ENCODE peak calls at places on chromosomes 11 and 22, in eight cellular contexts. U is transverse colon, E is A549, C is tibial nerve, N is H1, G is stomach, Q is sigmoid colon, T is GM12878. V is an unnamed sample.
A peak's percentile ranks its signal among the peaks of the same experiment; 100 is the strongest.

GRCh38 chr22:17085277-17086091 is 684 bp downstream of the IL17RA start:
- DNase-seq in U (peak; percentile 49), E (no peak), C (no peak), N (no peak), G (peak; percentile 47), Q (peak; percentile 72), T (no peak), V (peak; percentile 92)

GRCh38 chr22:28106601-28107000 is 187.5 kb upstream of the PITPNB start:
- DNase-seq in U (no peak), E (no peak), C (no peak), N (no peak), G (no peak), Q (no peak), T (no peak), V (no peak)

GRCh38 chr11:95119361-95120060 is 29.9 kb downstream of the ENDOD1 start:
- DNase-seq in U (no peak), E (no peak), C (no peak), N (no peak), G (no peak), Q (no peak), T (no peak), V (no peak)

GRCh38 chr11:27403195-27403594 is 40.2 kb upstream of the CCDC34 start:
- DNase-seq in U (no peak), E (no peak), C (no peak), N (no peak), G (no peak), Q (no peak), T (no peak), V (no peak)

GRCh38 chr11:126874276-126874675 is 126.3 kb downstream of the KIRREL3 start:
- DNase-seq in U (no peak), E (no peak), C (no peak), N (no peak), G (no peak), Q (no peak), T (no peak), V (no peak)

GRCh38 chr11:63277345-63277943 is 34.0 kb upstream of the SLC22A25 start:
- DNase-seq in U (no peak), E (peak; percentile 30), C (no peak), N (no peak), G (no peak), Q (no peak), T (no peak), V (no peak)

GRCh38 chr11:43589601-43590250 is 90.8 kb upstream of the HSD17B12 start:
- DNase-seq in U (no peak), E (no peak), C (no peak), N (no peak), G (no peak), Q (no peak), T (no peak), V (no peak)

GRCh38 chr11:25941353-25941752 is 390.6 kb upstream of the ANO3 start:
- DNase-seq in U (no peak), E (no peak), C (no peak), N (no peak), G (no peak), Q (no peak), T (no peak), V (no peak)

GRCh38 chr11:123357353-123357989 is 72.6 kb upstream of the GRAMD1B start:
- DNase-seq in U (no peak), E (no peak), C (no peak), N (no peak), G (no peak), Q (no peak), T (no peak), V (no peak)

GRCh38 chr22:19974233-19974861 is 32.7 kb upstream of the TXNRD2 start:
- DNase-seq in U (peak; percentile 52), E (peak; percentile 62), C (no peak), N (peak; percentile 86), G (peak; percentile 53), Q (no peak), T (no peak), V (no peak)

GRCh38 chr11:87290304-87290922 is 252.7 kb downstream of the TMEM135 start:
- DNase-seq in U (no peak), E (peak; percentile 59), C (no peak), N (no peak), G (no peak), Q (no peak), T (no peak), V (no peak)

GRCh38 chr11:3050386-3051325 is 6.6 kb downstream of the CARS1 start:
- DNase-seq in U (no peak), E (no peak), C (no peak), N (no peak), G (no peak), Q (no peak), T (no peak), V (no peak)

GRCh38 chr11:134939905-134940304 is 527.9 kb upstream of the B3GAT1 start:
- DNase-seq in U (no peak), E (no peak), C (no peak), N (no peak), G (no peak), Q (no peak), T (no peak), V (no peak)

GRCh38 chr11:100562102-100562501 is 125.0 kb upstream of the ARHGAP42 start:
- DNase-seq in U (no peak), E (no peak), C (no peak), N (no peak), G (no peak), Q (no peak), T (no peak), V (no peak)

GRCh38 chr11:57787920-57788716 is 26.5 kb downstream of the CTNND1 start:
- DNase-seq in U (no peak), E (no peak), C (no peak), N (no peak), G (no peak), Q (no peak), T (peak; percentile 70), V (no peak)

GRCh38 chr11:73140213-73141030 is 1.7 kb downstream of the FCHSD2 start:
- DNase-seq in U (no peak), E (peak; percentile 32), C (no peak), N (no peak), G (peak; percentile 48), Q (no peak), T (no peak), V (peak; percentile 76)

GRCh38 chr11:125504580-125504979 is 8.5 kb upstream of the FEZ1 start:
- DNase-seq in U (no peak), E (no peak), C (no peak), N (no peak), G (no peak), Q (no peak), T (no peak), V (no peak)

GRCh38 chr22:27378343-27378800 is 423.2 kb downstream of the MN1 start:
- DNase-seq in U (no peak), E (no peak), C (no peak), N (no peak), G (no peak), Q (no peak), T (no peak), V (no peak)

DNA sequence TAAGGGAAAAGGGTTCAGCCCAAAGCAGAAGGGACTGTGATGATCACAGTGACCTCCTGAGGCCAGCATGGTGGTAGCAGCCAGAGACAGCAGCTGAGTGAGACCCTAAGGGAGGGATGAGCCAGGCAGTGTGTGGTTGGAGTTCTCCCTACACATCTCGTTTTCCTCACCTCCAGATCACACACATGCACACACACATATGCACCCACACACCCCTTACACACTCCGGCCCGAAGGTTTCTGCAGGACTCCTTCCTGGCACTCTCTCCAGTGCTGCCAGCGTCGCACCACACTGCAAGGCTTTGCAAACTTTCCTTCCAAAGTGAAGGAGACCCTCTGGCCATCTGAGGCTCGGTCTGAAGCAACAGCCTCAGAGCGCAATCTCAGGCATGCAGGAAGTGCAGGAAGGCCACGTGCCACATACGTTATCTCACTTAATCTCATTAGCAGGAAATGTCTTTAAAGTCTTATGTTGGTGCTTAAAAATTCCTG is 26.9 kb upstream of the TP53I11 start:
- DNase-seq in U (peak; percentile 41), E (peak; percentile 36), C (no peak), N (no peak), G (peak; percentile 55), Q (no peak), T (no peak), V (peak; percentile 55)
- TF ChIP-seq CTCF in U (no peak), E (peak; percentile 29), C (no peak), N (peak; percentile 79), G (no peak), Q (no peak), T (no peak), V (no peak)

GRCh38 chr11:47398551-47398950 is 9.8 kb upstream of the SLC39A13 start:
- DNase-seq in U (no peak), E (no peak), C (no peak), N (no peak), G (no peak), Q (no peak), T (no peak), V (no peak)
- TF ChIP-seq EP300 in U (no peak), E (no peak), C (no peak), N (no peak), G (no peak), Q (no peak), T (no peak), V (no peak)

GRCh38 chr11:47269829-47270305 is at the start of gene MADD:
- DNase-seq in U (peak; percentile 90), E (peak; percentile 80), C (peak; percentile 64), N (no peak), G (peak; percentile 89), Q (peak; percentile 94), T (peak; percentile 55), V (peak; percentile 98)
- TF ChIP-seq POLR2A in U (peak; percentile 76), E (peak; percentile 49), C (peak; percentile 73), N (peak; percentile 51), G (no peak), Q (no peak), T (peak; percentile 87), V (peak; percentile 70)

GRCh38 chr22:22768885-22769284 is 118.7 kb upstream of the IGLL5 start:
- DNase-seq in U (no peak), E (no peak), C (no peak), N (no peak), G (no peak), Q (no peak), T (no peak), V (no peak)

GRCh38 chr22:22770881-22771280 is 116.7 kb upstream of the IGLL5 start:
- DNase-seq in U (no peak), E (no peak), C (no peak), N (no peak), G (no peak), Q (no peak), T (no peak), V (no peak)

GRCh38 chr22:22769434-22770279 is 118.0 kb upstream of the IGLL5 start:
- DNase-seq in U (no peak), E (no peak), C (no peak), N (no peak), G (no peak), Q (no peak), T (no peak), V (no peak)

GRCh38 chr22:22771696-22772377 is 115.8 kb upstream of the IGLL5 start:
- DNase-seq in U (no peak), E (no peak), C (no peak), N (no peak), G (no peak), Q (no peak), T (no peak), V (no peak)

DNA sequence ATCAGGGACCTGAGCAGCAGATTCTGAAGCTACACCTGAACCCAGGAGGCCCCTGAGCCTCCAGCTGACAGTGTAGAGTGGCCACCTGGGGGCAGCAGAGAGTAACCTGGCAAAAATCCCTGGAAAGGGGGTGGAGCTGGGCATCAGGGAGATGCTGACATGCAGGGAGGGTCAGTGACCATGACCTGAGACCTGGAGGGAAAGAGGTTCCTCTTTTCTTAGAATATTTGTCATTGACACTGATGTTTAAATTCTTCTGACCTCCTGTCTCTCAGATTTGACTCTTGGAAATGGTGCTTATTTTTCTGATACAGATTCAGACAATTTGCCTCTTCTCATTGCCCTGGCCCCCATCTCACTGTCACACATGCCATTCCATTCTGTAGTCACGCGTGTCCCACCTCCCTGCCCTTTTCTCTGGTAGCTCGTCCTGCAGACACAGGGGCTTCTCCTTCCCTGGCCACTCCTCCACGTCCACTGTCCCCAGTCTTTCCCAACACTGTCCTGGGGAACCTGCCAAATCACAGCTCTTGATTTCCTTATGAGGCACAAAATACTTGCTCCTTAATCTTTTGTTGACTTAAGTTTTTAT is 117.2 kb upstream of the IGLL5 start:
- DNase-seq in U (peak; percentile 75), E (peak; percentile 30), C (peak; percentile 40), N (no peak), G (peak; percentile 55), Q (no peak), T (no peak), V (no peak)
- TF ChIP-seq CTCF in U (peak; percentile 55), E (peak; percentile 57), C (peak; percentile 44), N (peak; percentile 67), G (peak; percentile 54), Q (peak; percentile 38), T (peak; percentile 29), V (peak; percentile 42)